ENCODE peak calls at places on chromosome 15, in seven cellular contexts. P is GM20000; Q is cardiac muscle cell; U is CD8-positive, alpha-beta T cell; F is RWPE1; B is pancreas; C is stomach. O is an unnamed sample.

GRCh38 chr15:57319919-57320542 is 56.3 kb upstream of the CGNL1 start:
- DNase-seq in P (no peak), Q (no peak), U (no peak), F (no peak), B (no peak), C (no peak), O (no peak)

GRCh38 chr15:40266828-40267304 is 16.0 kb downstream of the ANKRD63 start:
- DNase-seq in P (no peak), Q (no peak), U (no peak), F (peak; percentile 98), B (no peak), C (peak; percentile 57), O (no peak)

GRCh38 chr15:39855400-39855799 is 64.7 kb downstream of the GPR176 start:
- DNase-seq in P (no peak), Q (no peak), U (no peak), F (no peak), B (no peak), C (no peak), O (no peak)

GRCh38 chr15:69892351-69892750 is 205.4 kb downstream of the TLE3 start:
- DNase-seq in P (no peak), Q (no peak), U (no peak), F (no peak), B (no peak), C (no peak), O (no peak)

GRCh38 chr15:83960192-83960829 is 275.3 kb upstream of the GOLGA6L4 start:
- DNase-seq in P (no peak), Q (no peak), U (no peak), F (no peak), B (no peak), C (no peak), O (no peak)

GRCh38 chr15:98724495-98724894 is 76.2 kb downstream of the IGF1R start:
- DNase-seq in P (no peak), Q (no peak), U (no peak), F (no peak), B (no peak), C (no peak), O (no peak)

GRCh38 chr15:57370929-57371328 is 5.4 kb upstream of the CGNL1 start:
- DNase-seq in P (no peak), Q (no peak), U (no peak), F (no peak), B (no peak), C (no peak), O (no peak)

GRCh38 chr15:57297163-57297593 is 79.1 kb upstream of the CGNL1 start:
- DNase-seq in P (no peak), Q (no peak), U (no peak), F (no peak), B (no peak), C (no peak), O (no peak)

GRCh38 chr15:69234676-69235075 is 64.0 kb upstream of the PAQR5 start:
- DNase-seq in P (no peak), Q (no peak), U (no peak), F (no peak), B (no peak), C (no peak), O (no peak)

GRCh38 chr15:42151736-42152135 is 4.7 kb downstream of the PLA2G4F start:
- DNase-seq in P (no peak), Q (no peak), U (no peak), F (no peak), B (no peak), C (no peak), O (no peak)

GRCh38 chr15:100189849-100190248 is 151.9 kb downstream of the ADAMTS17 start:
- DNase-seq in P (no peak), Q (no peak), U (no peak), F (no peak), B (no peak), C (no peak), O (no peak)

GRCh38 chr15:74651251-74651741 is 35.7 kb downstream of the CLK3 start:
- DNase-seq in P (no peak), Q (no peak), U (no peak), F (no peak), B (no peak), C (no peak), O (no peak)

GRCh38 chr15:101795455-101795854 is 7.9 kb upstream of the OR4F6 start:
- DNase-seq in P (no peak), Q (no peak), U (no peak), F (peak; percentile 13), B (no peak), C (no peak), O (no peak)

GRCh38 chr15:39624806-39625205 is 43.9 kb downstream of the THBS1 start:
- DNase-seq in P (peak; percentile 28), Q (no peak), U (peak; percentile 81), F (peak; percentile 59), B (no peak), C (peak; percentile 39), O (no peak)

GRCh38 chr15:87038404-87038803 is 958.7 kb downstream of the AGBL1 start:
- DNase-seq in P (no peak), Q (no peak), U (no peak), F (no peak), B (no peak), C (no peak), O (no peak)

GRCh38 chr15:94322141-94322540 is 90.8 kb downstream of the MCTP2 start:
- DNase-seq in P (no peak), Q (no peak), U (no peak), F (no peak), B (no peak), C (no peak), O (no peak)

GRCh38 chr15:49863431-49864205 is 242.8 kb downstream of the DTWD1 start:
- DNase-seq in P (no peak), Q (no peak), U (no peak), F (peak; percentile 19), B (no peak), C (no peak), O (no peak)

GRCh38 chr15:60906275-60906674 is 322.8 kb downstream of the RORA start:
- DNase-seq in P (no peak), Q (no peak), U (no peak), F (no peak), B (no peak), C (no peak), O (no peak)

GRCh38 chr15:83653639-83654378 is at the start of gene ADAMTSL3:
- DNase-seq in P (no peak), Q (peak; percentile 78), U (no peak), F (peak; percentile 76), B (peak; percentile 92), C (peak; percentile 81), O (peak; percentile 42)

GRCh38 chr15:60044636-60045273 is 40.6 kb downstream of the FOXB1 start:
- DNase-seq in P (no peak), Q (no peak), U (peak; percentile 31), F (no peak), B (no peak), C (no peak), O (no peak)

GRCh38 chr15:40731034-40731433 is 24.0 kb downstream of the RMDN3 start:
- DNase-seq in P (no peak), Q (no peak), U (no peak), F (no peak), B (no peak), C (no peak), O (no peak)

GRCh38 chr15:39460748-39461147 is 120.1 kb upstream of the THBS1 start:
- DNase-seq in P (no peak), Q (no peak), U (no peak), F (no peak), B (no peak), C (no peak), O (no peak)

DNA sequence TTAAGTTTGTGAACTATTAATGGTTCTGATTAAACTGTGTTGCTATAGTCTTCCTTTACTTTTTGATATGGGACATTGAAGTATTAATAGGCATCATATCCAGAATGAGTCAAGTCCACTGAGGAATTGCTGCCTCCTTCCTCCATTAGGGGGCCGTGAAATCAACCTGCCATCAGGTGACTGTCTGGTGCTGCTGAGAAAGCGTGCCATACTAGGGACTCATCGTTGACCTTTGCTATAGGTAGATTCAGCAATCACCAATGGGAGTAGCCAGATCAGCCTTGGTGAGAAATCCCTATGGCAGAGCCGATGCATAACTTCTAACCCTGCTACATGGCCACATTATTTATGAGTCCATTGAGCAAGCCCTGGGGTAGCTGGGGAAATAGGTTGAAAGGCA is 30.1 kb upstream of the SLC28A2 start:
- DNase-seq in P (no peak), Q (no peak), U (no peak), F (no peak), B (no peak), C (no peak), O (no peak)
- TF ChIP-seq CTCF in P (no peak), Q (no peak), U (no peak), F (no peak), B (no peak), C (no peak), O (no peak)

GRCh38 chr15:30928076-30928475 is 24.4 kb downstream of the FAN1 start:
- DNase-seq in P (no peak), Q (no peak), U (no peak), F (no peak), B (no peak), C (no peak), O (no peak)
- TF ChIP-seq CTCF in P (no peak), Q (no peak), U (no peak), F (no peak), B (no peak), C (no peak), O (no peak)

DNA sequence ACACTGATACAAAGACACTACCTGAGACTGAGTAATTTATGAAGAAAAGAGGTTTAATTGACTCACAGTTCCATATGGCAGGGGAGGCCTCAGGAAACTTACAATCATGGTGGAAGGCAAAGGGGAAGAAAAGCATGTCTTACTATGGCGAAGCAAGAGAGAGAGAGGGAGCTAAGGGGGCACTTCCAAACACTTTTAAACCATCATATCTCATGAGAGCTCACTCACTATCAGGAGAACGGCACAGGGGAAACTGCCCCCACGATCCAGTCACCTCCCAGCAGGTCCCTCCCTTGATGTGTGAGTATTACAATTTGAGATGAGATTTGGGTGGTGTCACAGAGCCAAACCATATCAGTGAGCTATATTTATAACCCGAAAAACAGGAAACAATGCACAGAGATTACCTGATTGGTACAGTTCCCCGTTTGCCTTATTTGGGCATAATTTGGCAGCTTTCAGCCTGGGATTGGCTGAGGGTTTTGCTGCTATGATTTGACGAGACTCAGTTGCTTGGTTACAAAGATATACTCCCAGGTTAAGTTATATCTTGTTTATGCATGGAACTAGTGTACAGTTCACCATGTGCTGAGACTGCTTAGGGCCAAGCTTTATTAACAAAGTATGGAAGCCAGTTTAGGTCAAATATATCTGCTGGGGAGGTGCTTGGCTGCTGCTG is 184.2 kb downstream of the NR2F2 start:
- DNase-seq in P (no peak), Q (no peak), U (no peak), F (no peak), B (no peak), C (peak; percentile 34), O (no peak)
- TF ChIP-seq CTCF in P (no peak), Q (no peak), U (no peak), F (no peak), B (no peak), C (no peak), O (no peak)

DNA sequence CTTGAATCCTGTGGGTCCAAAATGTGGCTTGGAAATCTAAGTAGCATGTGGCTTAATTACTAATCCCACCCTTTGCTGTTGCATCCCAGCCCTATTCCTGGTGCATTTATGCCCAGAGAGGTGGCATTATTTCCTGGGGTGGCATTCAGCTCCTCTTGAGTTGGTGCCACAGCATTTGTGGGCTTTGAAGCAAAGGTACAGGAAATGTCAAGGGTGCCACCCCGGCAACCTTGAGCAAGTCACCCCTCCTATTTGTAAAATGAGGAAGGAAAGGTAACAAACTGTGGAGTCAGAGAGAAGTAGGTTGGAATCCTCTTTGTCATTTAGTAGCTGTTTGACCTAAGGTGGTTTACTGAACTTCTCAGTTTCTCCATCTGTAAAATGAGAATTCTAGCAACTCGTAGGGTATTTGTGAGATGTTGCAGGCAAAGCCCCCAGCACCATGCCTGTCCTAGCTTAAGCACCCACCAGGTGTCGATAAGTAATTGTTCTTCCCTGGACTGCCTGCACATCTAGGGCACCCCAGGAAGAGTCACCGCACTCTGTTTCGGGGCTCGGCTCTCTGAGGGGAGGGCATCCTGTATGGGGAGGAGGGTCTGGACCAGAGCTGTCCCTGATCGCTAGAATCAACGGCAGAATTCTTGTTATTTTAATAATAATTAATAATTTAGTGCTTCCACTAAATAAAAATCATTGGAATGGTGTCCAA is 17.1 kb downstream of the ISG20 start:
- DNase-seq in P (no peak), Q (no peak), U (peak; percentile 37), F (no peak), B (no peak), C (peak; percentile 1), O (no peak)
- TF ChIP-seq CTCF in P (no peak), Q (no peak), U (no peak), F (no peak), B (no peak), C (no peak), O (no peak)